ENCODE peak calls at places on chromosomes 4 and X, in five cellular contexts. R is stimulated activated CD4-positive, alpha-beta T cell treated with anti-CD3 and anti-CD28 coated beads, Interleukin-1b, Interleukin-23, amount 100 ng/mL, for 4 hours; Q is stimulated activated CD8-positive, alpha-beta memory T cell treated with anti-CD3 and anti-CD28 coated beads, Interleukin-15, amount 100 ng/mL, for 1 hour; C is cardiac septum; Z is activated CD4-positive, alpha-beta T cell treated with anti-CD3 and anti-CD28 coated beads for 1 hour. G is an unnamed sample.

GRCh38 chr4:5036239-5036638 is 15.0 kb upstream of the STK32B start:
- DNase-seq in R (no peak), Z (no peak), C (no peak), Q (no peak), G (no peak)

GRCh38 chr4:28675582-28675981 is 1814.9 kb downstream of the STIM2 start:
- DNase-seq in Z (no peak), C (no peak), Q (no peak), R (no peak), G (no peak)

GRCh38 chr4:77045490-77045889 is 30.3 kb downstream of the CCNI start:
- DNase-seq in C (no peak), Z (no peak), R (no peak), Q (no peak), G (no peak)

GRCh38 chr4:177952723-177953122 is 510.5 kb upstream of the AGA start:
- DNase-seq in Z (no peak), R (no peak), Q (no peak), C (no peak), G (no peak)

GRCh38 chr4:2458546-2459491 is 10.1 kb upstream of the RNF4 start:
- DNase-seq in Z (no peak), C (no peak), Q (no peak), R (no peak), G (no peak)

GRCh38 chr4:48774760-48775398 is 5.2 kb downstream of the FRYL start:
- DNase-seq in R (no peak), Z (no peak), C (no peak), Q (no peak), G (no peak)

GRCh38 chr4:2954358-2955185 is 8.6 kb downstream of the NOP14 start:
- DNase-seq in R (peak), Z (no peak), Q (no peak), C (no peak), G (no peak)

GRCh38 chrX:9312922-9313867 is 151.7 kb upstream of the TBL1X start:
- DNase-seq in R (peak), Q (peak), Z (peak), C (no peak), G (peak)

GRCh38 chr4:82584921-82585320 is 23.1 kb upstream of the TMEM150C start:
- DNase-seq in Z (no peak), R (no peak), Q (no peak), C (no peak), G (peak)

GRCh38 chr4:107896158-107896645 is 35.1 kb upstream of the CYP2U1 start:
- DNase-seq in C (no peak), Q (no peak), Z (no peak), R (no peak), G (no peak)

GRCh38 chrX:65821721-65822496 is 154.5 kb downstream of the MSN start:
- DNase-seq in R (peak), Z (peak), Q (peak), C (no peak), G (no peak)

GRCh38 chr4:113761682-113762060 is at the start of gene CAMK2D:
- DNase-seq in R (peak), Z (peak), Q (peak), C (peak), G (no peak)

GRCh38 chr4:40583850-40584439 is 45.7 kb downstream of the RBM47 start:
- DNase-seq in C (no peak), Q (no peak), R (no peak), Z (no peak), G (no peak)

GRCh38 chr4:101222156-101222845 is 125.0 kb downstream of the PPP3CA start:
- DNase-seq in Z (no peak), C (no peak), R (no peak), Q (no peak), G (no peak)